ENCODE peak calls at places on chromosome 10, in four cellular contexts. I is esophagus squamous epithelium, M is tibial artery, F is Panc1. D is an unnamed sample. For H3K4me1, the result is how much of the 10 kb centered on the place peaks cover.

GRCh38 chr10:1158066-1158465 is 101.9 kb downstream of the WDR37 start:
- DNase-seq in M (no peak), F (no peak), I (no peak), D (no peak)

GRCh38 chr10:95480102-95480900 is 80.9 kb downstream of the SORBS1 start:
- DNase-seq in F (no peak), M (peak), I (no peak), D (peak)

GRCh38 chr10:31867646-31868045 is 61.0 kb downstream of the ARHGAP12 start:
- DNase-seq in F (no peak), M (no peak), I (no peak), D (no peak)

GRCh38 chr10:44650576-44651394 is 260.4 kb upstream of the TMEM72 start:
- DNase-seq in F (no peak), I (no peak), M (no peak), D (no peak)

GRCh38 chr10:35451103-35452016 is 115.1 kb downstream of the CCNY start:
- DNase-seq in M (no peak), F (no peak), I (no peak), D (peak)

GRCh38 chr10:32790483-32790882 is 167.5 kb downstream of the ITGB1 start:
- DNase-seq in F (no peak), I (no peak), M (no peak), D (no peak)

GRCh38 chr10:127449491-127449890 is 99.6 kb upstream of the NPS start:
- DNase-seq in M (no peak), I (no peak), F (no peak), D (no peak)

GRCh38 chr10:51300617-51301350 is 226.5 kb downstream of the PRKG1 start:
- DNase-seq in I (no peak), F (no peak), M (no peak), D (no peak)

GRCh38 chr10:68559872-68560200 is 301 bp upstream of the TET1 start:
- DNase-seq in I (no peak), F (no peak), M (no peak), D (no peak)

GRCh38 chr10:122998360-122998917 is 10.2 kb downstream of the IKZF5 start:
- DNase-seq in M (no peak), I (no peak), F (no peak), D (no peak)

GRCh38 chr10:77328272-77328816 is 309.3 kb downstream of the KCNMA1 start:
- DNase-seq in F (no peak), I (no peak), M (no peak), D (no peak)

GRCh38 chr10:45374451-45375052 is 536 bp downstream of the ALOX5 start:
- DNase-seq in M (no peak), I (no peak), F (no peak), D (no peak)

GRCh38 chr10:102113956-102114857 is 6.0 kb downstream of the LDB1 start:
- DNase-seq in M (no peak), I (no peak), F (no peak), D (peak)

GRCh38 chr10:14550471-14550941 is 219.8 kb upstream of the FRMD4A start:
- DNase-seq in F (no peak), I (no peak), M (no peak), D (no peak)

GRCh38 chr10:132575320-132576201 is 38.0 kb downstream of the INPP5A start:
- DNase-seq in F (peak), M (peak), I (no peak), D (peak)

GRCh38 chr10:113712755-113713154 is 33.0 kb downstream of the CASP7 start:
- DNase-seq in I (no peak), F (no peak), M (no peak), D (no peak)

GRCh38 chr10:3689871-3690510 is 95.0 kb downstream of the KLF6 start:
- DNase-seq in I (no peak), M (no peak), F (no peak), D (no peak)

GRCh38 chr10:3782099-3782455 is 2.9 kb downstream of the KLF6 start:
- DNase-seq in F (no peak), I (no peak), M (no peak), D (no peak)

GRCh38 chr10:86976362-86977056 is 8.2 kb downstream of the ADIRF start:
- DNase-seq in M (no peak), F (no peak), I (no peak), D (no peak)

GRCh38 chr10:86979296-86979818 is 11.1 kb downstream of the ADIRF start:
- DNase-seq in I (no peak), F (no peak), M (no peak), D (no peak)

GRCh38 chr10:86974484-86974883 is 6.2 kb downstream of the ADIRF start:
- DNase-seq in F (no peak), M (no peak), I (no peak), D (no peak)

GRCh38 chr10:86979977-86980448 is 11.7 kb downstream of the ADIRF start:
- DNase-seq in M (no peak), F (no peak), I (no peak), D (no peak)
- H3K27ac ChIP-seq in M (peak), F (no peak), I (peak), D (no peak)

DNA sequence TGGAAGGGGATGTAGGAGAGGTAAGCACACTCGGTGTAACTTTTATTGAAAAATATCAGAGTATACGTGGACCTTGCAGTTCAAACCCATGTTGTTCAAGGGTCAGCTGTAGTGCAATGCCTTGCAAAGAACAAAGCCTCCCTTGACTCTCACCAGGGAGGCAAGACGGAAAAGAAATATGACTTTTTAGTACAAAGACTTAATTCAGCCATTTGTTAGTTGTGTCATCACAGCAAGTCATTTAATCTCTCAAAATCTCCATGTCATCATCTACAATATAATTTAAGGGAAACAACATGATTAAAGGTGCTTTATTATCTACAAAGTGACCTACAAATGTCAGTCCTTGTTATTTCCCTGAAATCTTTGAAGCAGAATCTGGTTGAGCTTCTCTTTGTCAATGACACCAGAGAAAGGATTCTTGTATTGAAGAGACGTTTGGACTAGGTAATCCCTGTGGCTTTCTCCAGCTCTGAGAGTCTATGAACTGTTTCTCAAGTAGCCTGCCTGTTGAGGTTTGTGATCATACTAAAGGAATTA is 502.8 kb downstream of the REEP3 start:
- DNase-seq in M (no peak), I (no peak), F (no peak), D (no peak)
- H3K4me1 ChIP-seq in M (under half), I (under half), F (under half), D (under half)

GRCh38 chr10:72037811-72038210 is 50.5 kb downstream of the SPOCK2 start:
- DNase-seq in F (no peak), I (no peak), M (no peak), D (no peak)

GRCh38 chr10:72034761-72035160 is 53.6 kb downstream of the SPOCK2 start:
- DNase-seq in M (no peak), F (no peak), I (no peak), D (no peak)

GRCh38 chr10:72037266-72037665 is 51.1 kb downstream of the SPOCK2 start:
- DNase-seq in M (no peak), I (no peak), F (no peak), D (no peak)

GRCh38 chr10:72034040-72034499 is 54.3 kb downstream of the SPOCK2 start:
- DNase-seq in I (no peak), F (no peak), M (no peak), D (no peak)

DNA sequence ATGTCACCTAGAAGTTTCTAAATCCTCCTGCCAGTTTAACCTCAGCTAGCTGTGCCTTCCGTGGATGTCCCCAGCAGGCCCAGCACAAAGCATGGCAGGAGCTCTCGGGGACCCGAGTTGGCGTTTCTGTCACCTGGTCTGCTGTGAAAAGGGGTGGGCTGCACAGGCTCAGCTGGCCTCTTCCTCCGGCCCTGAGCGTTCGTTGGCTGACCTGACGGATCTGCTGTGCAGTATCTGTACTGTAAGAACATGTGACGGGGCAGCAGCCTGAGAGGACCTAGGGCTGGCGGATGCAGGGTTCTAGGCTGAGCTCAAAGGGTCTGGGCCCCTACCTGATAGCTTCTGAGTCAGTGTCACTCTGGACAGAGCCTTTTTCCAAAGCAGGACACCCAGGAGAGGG is 52.9 kb downstream of the SPOCK2 start:
- DNase-seq in M (no peak), I (no peak), F (no peak), D (no peak)
- TF ChIP-seq CTCF in M (no peak), I (no peak), F (no peak), D (no peak)

DNA sequence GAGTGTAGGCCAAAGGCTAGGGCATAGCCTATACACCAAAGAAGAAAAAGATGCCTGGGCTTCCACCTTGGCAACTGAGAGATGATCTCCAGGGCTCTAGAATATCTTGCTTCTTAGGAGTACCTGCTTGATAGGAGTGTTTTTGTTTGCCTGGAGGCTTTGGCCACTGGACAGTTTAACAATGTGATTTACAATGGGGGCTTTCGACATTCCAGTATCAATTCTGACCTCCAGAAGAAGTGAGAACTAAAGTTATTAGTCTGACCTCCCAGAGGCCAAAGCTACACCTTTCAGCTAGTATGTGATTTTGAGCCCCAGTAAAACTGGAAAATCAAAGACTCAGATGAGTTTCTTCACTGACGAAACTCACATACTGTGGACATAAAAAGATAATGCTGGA is 96.1 kb downstream of the JMJD1C start:
- DNase-seq in I (no peak), M (no peak), F (no peak), D (no peak)
- H3K27ac ChIP-seq in I (no peak), M (no peak), F (no peak), D (no peak)

GRCh38 chr10:79143879-79144278 is 75.1 kb downstream of the ZMIZ1 start:
- DNase-seq in F (no peak), M (no peak), I (no peak), D (no peak)

GRCh38 chr10:79140906-79141305 is 72.1 kb downstream of the ZMIZ1 start:
- DNase-seq in I (no peak), M (no peak), F (no peak), D (no peak)

GRCh38 chr10:79140083-79140793 is 71.5 kb downstream of the ZMIZ1 start:
- DNase-seq in M (no peak), I (no peak), F (no peak), D (no peak)

GRCh38 chr10:79142522-79143309 is 74.0 kb downstream of the ZMIZ1 start:
- DNase-seq in F (no peak), M (no peak), I (no peak), D (no peak)

DNA sequence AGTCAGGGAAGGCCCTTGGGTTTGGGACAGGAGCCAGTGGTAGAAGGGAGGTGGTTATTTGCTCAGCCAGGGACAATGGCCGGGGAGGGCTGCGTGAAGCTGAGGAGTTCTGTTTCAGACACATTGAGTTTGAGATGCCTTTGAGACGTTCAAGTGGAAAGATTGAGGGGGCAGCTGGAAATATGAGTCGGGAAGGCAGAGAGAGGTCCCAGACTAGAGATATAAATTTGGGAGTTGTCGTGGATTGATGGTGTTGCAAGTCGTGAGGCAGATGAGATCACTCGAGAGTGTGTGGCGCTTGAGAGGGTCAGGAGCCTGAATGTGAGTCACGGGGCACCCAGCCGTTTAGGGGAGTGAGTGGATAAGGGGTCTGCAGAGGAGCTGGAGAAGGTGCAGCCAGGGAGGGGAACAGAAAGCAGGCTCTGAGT is 73.3 kb downstream of the ZMIZ1 start:
- DNase-seq in M (peak), F (no peak), I (no peak), D (no peak)
- H3K4me1 ChIP-seq in M (half or more), F (under half), I (half or more), D (under half)